ENCODE peak calls at places on chromosomes 11 and 22, in six cellular contexts. One of them, this sample, is unnamed.

GRCh38 chr22:23712256-23712655 is 21.4 kb downstream of the RGL4 start:
- DNase-seq in pancreas: no peak
- DNase-seq in pulmonary artery endothelial cell: no peak
- DNase-seq in stimulated activated CD4-positive, alpha-beta T cell treated with anti-CD3 and anti-CD28 coated beads, Interleukin-4, amount 100 ng/mL, for 24 hours: no peak
- DNase-seq in mesenchymal stem cell: no peak
- DNase-seq in fibroblast of mammary gland: no peak
- DNase-seq in this sample: no peak

GRCh38 chr11:107651672-107652071 is 60.2 kb downstream of the SLN start:
- DNase-seq in pancreas: no peak
- DNase-seq in fibroblast of mammary gland: peak; percentile 7
- DNase-seq in pulmonary artery endothelial cell: no peak
- DNase-seq in stimulated activated CD4-positive, alpha-beta T cell treated with anti-CD3 and anti-CD28 coated beads, Interleukin-4, amount 100 ng/mL, for 24 hours: no peak
- DNase-seq in mesenchymal stem cell: peak; percentile 14
- DNase-seq in this sample: no peak

GRCh38 chr11:30889116-30889765 is 303.1 kb upstream of the MPPED2 start:
- DNase-seq in pancreas: no peak
- DNase-seq in stimulated activated CD4-positive, alpha-beta T cell treated with anti-CD3 and anti-CD28 coated beads, Interleukin-4, amount 100 ng/mL, for 24 hours: no peak
- DNase-seq in fibroblast of mammary gland: no peak
- DNase-seq in mesenchymal stem cell: peak; percentile 28
- DNase-seq in pulmonary artery endothelial cell: no peak
- DNase-seq in this sample: no peak

GRCh38 chr11:102473543-102473942 is 21.0 kb upstream of the TMEM123 start:
- DNase-seq in fibroblast of mammary gland: no peak
- DNase-seq in mesenchymal stem cell: no peak
- DNase-seq in stimulated activated CD4-positive, alpha-beta T cell treated with anti-CD3 and anti-CD28 coated beads, Interleukin-4, amount 100 ng/mL, for 24 hours: no peak
- DNase-seq in pancreas: no peak
- DNase-seq in pulmonary artery endothelial cell: no peak
- DNase-seq in this sample: no peak

GRCh38 chr11:111059726-111060125 is 185.8 kb upstream of the POU2AF2 start:
- DNase-seq in pulmonary artery endothelial cell: no peak
- DNase-seq in mesenchymal stem cell: no peak
- DNase-seq in fibroblast of mammary gland: peak; percentile 53
- DNase-seq in pancreas: no peak
- DNase-seq in stimulated activated CD4-positive, alpha-beta T cell treated with anti-CD3 and anti-CD28 coated beads, Interleukin-4, amount 100 ng/mL, for 24 hours: no peak
- DNase-seq in this sample: no peak

GRCh38 chr11:27218498-27219038 is 144.4 kb downstream of the CCDC34 start:
- DNase-seq in fibroblast of mammary gland: peak; percentile 96
- DNase-seq in stimulated activated CD4-positive, alpha-beta T cell treated with anti-CD3 and anti-CD28 coated beads, Interleukin-4, amount 100 ng/mL, for 24 hours: no peak
- DNase-seq in pulmonary artery endothelial cell: no peak
- DNase-seq in pancreas: no peak
- DNase-seq in mesenchymal stem cell: peak; percentile 74
- DNase-seq in this sample: no peak

GRCh38 chr11:130473795-130474377 is 25.4 kb downstream of the ADAMTS15 start:
- DNase-seq in pancreas: no peak
- DNase-seq in stimulated activated CD4-positive, alpha-beta T cell treated with anti-CD3 and anti-CD28 coated beads, Interleukin-4, amount 100 ng/mL, for 24 hours: no peak
- DNase-seq in mesenchymal stem cell: no peak
- DNase-seq in pulmonary artery endothelial cell: no peak
- DNase-seq in fibroblast of mammary gland: no peak
- DNase-seq in this sample: no peak

GRCh38 chr22:48496226-48496845 is 1331.3 kb downstream of the BRD1 start:
- DNase-seq in mesenchymal stem cell: no peak
- DNase-seq in stimulated activated CD4-positive, alpha-beta T cell treated with anti-CD3 and anti-CD28 coated beads, Interleukin-4, amount 100 ng/mL, for 24 hours: no peak
- DNase-seq in fibroblast of mammary gland: no peak
- DNase-seq in pancreas: no peak
- DNase-seq in pulmonary artery endothelial cell: no peak
- DNase-seq in this sample: no peak

GRCh38 chr11:123363556-123363955 is 66.5 kb upstream of the GRAMD1B start:
- DNase-seq in fibroblast of mammary gland: no peak
- DNase-seq in pulmonary artery endothelial cell: no peak
- DNase-seq in stimulated activated CD4-positive, alpha-beta T cell treated with anti-CD3 and anti-CD28 coated beads, Interleukin-4, amount 100 ng/mL, for 24 hours: no peak
- DNase-seq in pancreas: no peak
- DNase-seq in mesenchymal stem cell: no peak
- DNase-seq in this sample: no peak

GRCh38 chr11:117969160-117969991 is 16.8 kb upstream of the IL10RA start:
- DNase-seq in pancreas: no peak
- DNase-seq in mesenchymal stem cell: no peak
- DNase-seq in pulmonary artery endothelial cell: no peak
- DNase-seq in fibroblast of mammary gland: no peak
- DNase-seq in stimulated activated CD4-positive, alpha-beta T cell treated with anti-CD3 and anti-CD28 coated beads, Interleukin-4, amount 100 ng/mL, for 24 hours: no peak
- DNase-seq in this sample: no peak

GRCh38 chr11:76217653-76218160 is 11.4 kb upstream of the WNT11 start:
- DNase-seq in fibroblast of mammary gland: no peak
- DNase-seq in pancreas: no peak
- DNase-seq in stimulated activated CD4-positive, alpha-beta T cell treated with anti-CD3 and anti-CD28 coated beads, Interleukin-4, amount 100 ng/mL, for 24 hours: no peak
- DNase-seq in pulmonary artery endothelial cell: no peak
- DNase-seq in mesenchymal stem cell: no peak
- DNase-seq in this sample: no peak

GRCh38 chr22:20094158-20094807 is 14.2 kb downstream of the DGCR8 start:
- DNase-seq in stimulated activated CD4-positive, alpha-beta T cell treated with anti-CD3 and anti-CD28 coated beads, Interleukin-4, amount 100 ng/mL, for 24 hours: no peak
- DNase-seq in mesenchymal stem cell: no peak
- DNase-seq in pulmonary artery endothelial cell: no peak
- DNase-seq in pancreas: no peak
- DNase-seq in fibroblast of mammary gland: no peak
- DNase-seq in this sample: no peak

GRCh38 chr22:43530864-43531201 is 119.0 kb downstream of the MPPED1 start:
- DNase-seq in mesenchymal stem cell: no peak
- DNase-seq in pulmonary artery endothelial cell: no peak
- DNase-seq in pancreas: no peak
- DNase-seq in stimulated activated CD4-positive, alpha-beta T cell treated with anti-CD3 and anti-CD28 coated beads, Interleukin-4, amount 100 ng/mL, for 24 hours: no peak
- DNase-seq in fibroblast of mammary gland: no peak
- DNase-seq in this sample: no peak

GRCh38 chr22:49072996-49073645 is 754.6 kb downstream of the BRD1 start:
- DNase-seq in pancreas: no peak
- DNase-seq in fibroblast of mammary gland: no peak
- DNase-seq in stimulated activated CD4-positive, alpha-beta T cell treated with anti-CD3 and anti-CD28 coated beads, Interleukin-4, amount 100 ng/mL, for 24 hours: no peak
- DNase-seq in mesenchymal stem cell: no peak
- DNase-seq in pulmonary artery endothelial cell: no peak
- DNase-seq in this sample: no peak

GRCh38 chr22:22141031-22141430 is 103.6 kb upstream of the VPREB1 start:
- DNase-seq in fibroblast of mammary gland: no peak
- DNase-seq in pulmonary artery endothelial cell: no peak
- DNase-seq in mesenchymal stem cell: no peak
- DNase-seq in stimulated activated CD4-positive, alpha-beta T cell treated with anti-CD3 and anti-CD28 coated beads, Interleukin-4, amount 100 ng/mL, for 24 hours: no peak
- DNase-seq in pancreas: no peak
- DNase-seq in this sample: no peak

GRCh38 chr11:60753309-60753708 is 3.4 kb upstream of the MS4A15 start:
- DNase-seq in stimulated activated CD4-positive, alpha-beta T cell treated with anti-CD3 and anti-CD28 coated beads, Interleukin-4, amount 100 ng/mL, for 24 hours: no peak
- DNase-seq in mesenchymal stem cell: no peak
- DNase-seq in pulmonary artery endothelial cell: no peak
- DNase-seq in pancreas: no peak
- DNase-seq in fibroblast of mammary gland: no peak
- DNase-seq in this sample: no peak

GRCh38 chr11:2890466-2891241 is 5.1 kb upstream of the CDKN1C start:
- DNase-seq in pulmonary artery endothelial cell: no peak
- DNase-seq in mesenchymal stem cell: no peak
- DNase-seq in pancreas: peak; percentile 86
- DNase-seq in stimulated activated CD4-positive, alpha-beta T cell treated with anti-CD3 and anti-CD28 coated beads, Interleukin-4, amount 100 ng/mL, for 24 hours: no peak
- DNase-seq in fibroblast of mammary gland: peak; percentile 56
- DNase-seq in this sample: no peak

GRCh38 chr22:33917744-33918406 is 2.4 kb downstream of the LARGE1 start:
- DNase-seq in pancreas: no peak
- DNase-seq in mesenchymal stem cell: peak; percentile 67
- DNase-seq in stimulated activated CD4-positive, alpha-beta T cell treated with anti-CD3 and anti-CD28 coated beads, Interleukin-4, amount 100 ng/mL, for 24 hours: no peak
- DNase-seq in pulmonary artery endothelial cell: no peak
- DNase-seq in fibroblast of mammary gland: peak; percentile 23
- DNase-seq in this sample: no peak

GRCh38 chr22:19962909-19963806 is 21.5 kb upstream of the TXNRD2 start:
- DNase-seq in fibroblast of mammary gland: peak; percentile 66
- DNase-seq in pancreas: peak; percentile 92
- DNase-seq in stimulated activated CD4-positive, alpha-beta T cell treated with anti-CD3 and anti-CD28 coated beads, Interleukin-4, amount 100 ng/mL, for 24 hours: no peak
- DNase-seq in pulmonary artery endothelial cell: no peak
- DNase-seq in mesenchymal stem cell: peak; percentile 81
- DNase-seq in this sample: no peak

GRCh38 chr11:33690290-33691050 is 10.2 kb downstream of the C11orf91 start:
- DNase-seq in pancreas: peak; percentile 57
- DNase-seq in stimulated activated CD4-positive, alpha-beta T cell treated with anti-CD3 and anti-CD28 coated beads, Interleukin-4, amount 100 ng/mL, for 24 hours: no peak
- DNase-seq in mesenchymal stem cell: peak; percentile 95
- DNase-seq in fibroblast of mammary gland: peak; percentile 100
- DNase-seq in pulmonary artery endothelial cell: peak; percentile 96
- DNase-seq in this sample: no peak

GRCh38 chr22:36671398-36671797 is 32.2 kb downstream of the CACNG2 start:
- DNase-seq in pulmonary artery endothelial cell: no peak
- DNase-seq in pancreas: no peak
- DNase-seq in mesenchymal stem cell: no peak
- DNase-seq in fibroblast of mammary gland: no peak
- DNase-seq in stimulated activated CD4-positive, alpha-beta T cell treated with anti-CD3 and anti-CD28 coated beads, Interleukin-4, amount 100 ng/mL, for 24 hours: no peak
- DNase-seq in this sample: no peak

GRCh38 chr11:90218606-90219005 is 4.2 kb downstream of the CHORDC1 start:
- DNase-seq in pulmonary artery endothelial cell: no peak
- DNase-seq in pancreas: no peak
- DNase-seq in stimulated activated CD4-positive, alpha-beta T cell treated with anti-CD3 and anti-CD28 coated beads, Interleukin-4, amount 100 ng/mL, for 24 hours: no peak
- DNase-seq in fibroblast of mammary gland: no peak
- DNase-seq in mesenchymal stem cell: no peak
- DNase-seq in this sample: no peak

GRCh38 chr11:11818529-11819121 is 23.1 kb upstream of the USP47 start:
- DNase-seq in pulmonary artery endothelial cell: no peak
- DNase-seq in mesenchymal stem cell: no peak
- DNase-seq in pancreas: no peak
- DNase-seq in stimulated activated CD4-positive, alpha-beta T cell treated with anti-CD3 and anti-CD28 coated beads, Interleukin-4, amount 100 ng/mL, for 24 hours: no peak
- DNase-seq in fibroblast of mammary gland: no peak
- DNase-seq in this sample: no peak

GRCh38 chr11:124716596-124716995 is 23.1 kb upstream of the NRGN start:
- DNase-seq in fibroblast of mammary gland: no peak
- DNase-seq in pulmonary artery endothelial cell: peak; percentile 41
- DNase-seq in pancreas: no peak
- DNase-seq in stimulated activated CD4-positive, alpha-beta T cell treated with anti-CD3 and anti-CD28 coated beads, Interleukin-4, amount 100 ng/mL, for 24 hours: no peak
- DNase-seq in mesenchymal stem cell: no peak
- DNase-seq in this sample: no peak

GRCh38 chr11:119843760-119844330 is 114.8 kb upstream of the NECTIN1 start:
- DNase-seq in fibroblast of mammary gland: peak; percentile 23
- DNase-seq in pulmonary artery endothelial cell: no peak
- DNase-seq in mesenchymal stem cell: no peak
- DNase-seq in pancreas: no peak
- DNase-seq in stimulated activated CD4-positive, alpha-beta T cell treated with anti-CD3 and anti-CD28 coated beads, Interleukin-4, amount 100 ng/mL, for 24 hours: no peak
- DNase-seq in this sample: no peak

GRCh38 chr11:1073851-1074243 is 827 bp upstream of the MUC2 start:
- DNase-seq in fibroblast of mammary gland: no peak
- DNase-seq in stimulated activated CD4-positive, alpha-beta T cell treated with anti-CD3 and anti-CD28 coated beads, Interleukin-4, amount 100 ng/mL, for 24 hours: no peak
- DNase-seq in pancreas: no peak
- DNase-seq in mesenchymal stem cell: no peak
- DNase-seq in pulmonary artery endothelial cell: no peak
- DNase-seq in this sample: no peak

GRCh38 chr22:37135023-37135422 is 14.7 kb downstream of the IL2RB start:
- DNase-seq in pulmonary artery endothelial cell: no peak
- DNase-seq in pancreas: no peak
- DNase-seq in stimulated activated CD4-positive, alpha-beta T cell treated with anti-CD3 and anti-CD28 coated beads, Interleukin-4, amount 100 ng/mL, for 24 hours: no peak
- DNase-seq in fibroblast of mammary gland: no peak
- DNase-seq in mesenchymal stem cell: no peak
- DNase-seq in this sample: no peak

GRCh38 chr11:76175731-76176303 is 30.5 kb downstream of the WNT11 start:
- DNase-seq in mesenchymal stem cell: no peak
- DNase-seq in stimulated activated CD4-positive, alpha-beta T cell treated with anti-CD3 and anti-CD28 coated beads, Interleukin-4, amount 100 ng/mL, for 24 hours: no peak
- DNase-seq in pancreas: no peak
- DNase-seq in fibroblast of mammary gland: no peak
- DNase-seq in pulmonary artery endothelial cell: no peak
- DNase-seq in this sample: no peak

GRCh38 chr22:44994399-44995281 is 15.2 kb downstream of the PHF21B start:
- DNase-seq in pulmonary artery endothelial cell: no peak
- DNase-seq in stimulated activated CD4-positive, alpha-beta T cell treated with anti-CD3 and anti-CD28 coated beads, Interleukin-4, amount 100 ng/mL, for 24 hours: no peak
- DNase-seq in mesenchymal stem cell: no peak
- DNase-seq in pancreas: no peak
- DNase-seq in fibroblast of mammary gland: no peak
- DNase-seq in this sample: no peak

GRCh38 chr11:12381875-12382274 is 4.5 kb downstream of the PARVA start:
- DNase-seq in fibroblast of mammary gland: no peak
- DNase-seq in pancreas: no peak
- DNase-seq in stimulated activated CD4-positive, alpha-beta T cell treated with anti-CD3 and anti-CD28 coated beads, Interleukin-4, amount 100 ng/mL, for 24 hours: no peak
- DNase-seq in pulmonary artery endothelial cell: no peak
- DNase-seq in mesenchymal stem cell: no peak
- DNase-seq in this sample: no peak

GRCh38 chr11:116170526-116171120 is 602.2 kb downstream of the BUD13 start:
- DNase-seq in stimulated activated CD4-positive, alpha-beta T cell treated with anti-CD3 and anti-CD28 coated beads, Interleukin-4, amount 100 ng/mL, for 24 hours: no peak
- DNase-seq in fibroblast of mammary gland: no peak
- DNase-seq in mesenchymal stem cell: no peak
- DNase-seq in pulmonary artery endothelial cell: no peak
- DNase-seq in pancreas: no peak
- DNase-seq in this sample: no peak

GRCh38 chr11:79182794-79183193 is 258.0 kb downstream of the TENM4 start:
- DNase-seq in pulmonary artery endothelial cell: no peak
- DNase-seq in stimulated activated CD4-positive, alpha-beta T cell treated with anti-CD3 and anti-CD28 coated beads, Interleukin-4, amount 100 ng/mL, for 24 hours: no peak
- DNase-seq in mesenchymal stem cell: no peak
- DNase-seq in fibroblast of mammary gland: peak; percentile 98
- DNase-seq in pancreas: no peak
- DNase-seq in this sample: no peak

GRCh38 chr22:29082826-29083545 is 10.2 kb downstream of the KREMEN1 start:
- DNase-seq in mesenchymal stem cell: no peak
- DNase-seq in pancreas: no peak
- DNase-seq in fibroblast of mammary gland: no peak
- DNase-seq in stimulated activated CD4-positive, alpha-beta T cell treated with anti-CD3 and anti-CD28 coated beads, Interleukin-4, amount 100 ng/mL, for 24 hours: no peak
- DNase-seq in pulmonary artery endothelial cell: no peak
- DNase-seq in this sample: no peak

GRCh38 chr11:19730373-19730772 is 17.7 kb downstream of the NAV2 start:
- DNase-seq in pulmonary artery endothelial cell: no peak
- DNase-seq in fibroblast of mammary gland: no peak
- DNase-seq in stimulated activated CD4-positive, alpha-beta T cell treated with anti-CD3 and anti-CD28 coated beads, Interleukin-4, amount 100 ng/mL, for 24 hours: no peak
- DNase-seq in pancreas: no peak
- DNase-seq in mesenchymal stem cell: no peak
- DNase-seq in this sample: no peak